ENCODE peak calls at places on chromosome 10, in eight cellular contexts. V is ascending aorta, B is IMR-90, D is aorta, J is adrenal gland, U is hepatocyte, G is adipocyte, K is tibial nerve. S is an unnamed sample. For H3K27me3 and H3K9me3, the result is how much of the 10 kb centered on the place peaks cover.

GRCh38 chr10:90985301-90985700 is 64.4 kb upstream of the ANKRD1 start:
- DNase-seq in U (peak), V (no peak), G (no peak), J (no peak), D (no peak), B (no peak), K (no peak), S (no peak)

GRCh38 chr10:15879058-15879457 is 18.8 kb upstream of the MINDY3 start:
- DNase-seq in G (peak), U (peak), K (peak), V (no peak), J (no peak), B (peak), D (no peak), S (no peak)

GRCh38 chr10:95404460-95404858 is 113.7 kb upstream of the PDLIM1 start:
- DNase-seq in U (no peak), K (no peak), J (no peak), D (no peak), B (no peak), G (no peak), V (peak), S (no peak)

GRCh38 chr10:76022366-76022765 is 590.9 kb downstream of the LRMDA start:
- DNase-seq in D (no peak), G (no peak), U (no peak), B (no peak), V (no peak), J (no peak), K (no peak), S (no peak)

GRCh38 chr10:100873825-100874326 is 38.9 kb upstream of the SLF2 start:
- DNase-seq in D (peak), V (no peak), J (no peak), K (no peak), B (no peak), G (no peak), U (no peak), S (no peak)

GRCh38 chr10:35934637-35934995 is 292.5 kb upstream of the FZD8 start:
- DNase-seq in K (no peak), V (no peak), J (no peak), B (no peak), U (no peak), D (no peak), G (no peak), S (no peak)

GRCh38 chr10:1416456-1417037 is 320.8 kb downstream of the ADARB2 start:
- DNase-seq in U (no peak), J (no peak), V (peak), G (no peak), B (no peak), K (no peak), D (no peak), S (no peak)

GRCh38 chr10:78299861-78300453 is 266.3 kb downstream of the RPS24 start:
- DNase-seq in V (peak), B (no peak), U (no peak), J (peak), G (no peak), K (no peak), D (no peak), S (no peak)

GRCh38 chr10:50272531-50272930 is 21.2 kb upstream of the ASAH2 start:
- DNase-seq in G (no peak), K (no peak), V (no peak), J (no peak), B (no peak), U (no peak), D (no peak), S (no peak)

GRCh38 chr10:119643306-119644214 is 7.6 kb upstream of the BAG3 start:
- DNase-seq in K (no peak), G (no peak), U (no peak), V (no peak), J (peak), D (no peak), B (no peak), S (peak)

GRCh38 chr10:51699145-51699474 is 285 bp downstream of the CSTF2T start:
- DNase-seq in U (no peak), K (no peak), J (no peak), D (no peak), B (no peak), V (no peak), G (no peak), S (no peak)

GRCh38 chr10:71531485-71532446 is 135.0 kb downstream of the CDH23 start:
- DNase-seq in J (no peak), K (no peak), D (no peak), V (no peak), B (no peak), G (no peak), U (no peak), S (no peak)

GRCh38 chr10:227014-227413 is 91.8 kb downstream of the ZMYND11 start:
- DNase-seq in U (no peak), J (no peak), B (peak), V (no peak), G (peak), K (no peak), D (no peak), S (no peak)

GRCh38 chr10:68470300-68470699 is 1.5 kb downstream of the DNA2 start:
- DNase-seq in J (no peak), V (no peak), B (no peak), K (no peak), D (no peak), U (no peak), G (no peak), S (no peak)
- H3K4me3 ChIP-seq in J (no peak), V (no peak), B (peak), K (no peak), D (no peak), U (no peak), G (no peak), S (peak)

DNA sequence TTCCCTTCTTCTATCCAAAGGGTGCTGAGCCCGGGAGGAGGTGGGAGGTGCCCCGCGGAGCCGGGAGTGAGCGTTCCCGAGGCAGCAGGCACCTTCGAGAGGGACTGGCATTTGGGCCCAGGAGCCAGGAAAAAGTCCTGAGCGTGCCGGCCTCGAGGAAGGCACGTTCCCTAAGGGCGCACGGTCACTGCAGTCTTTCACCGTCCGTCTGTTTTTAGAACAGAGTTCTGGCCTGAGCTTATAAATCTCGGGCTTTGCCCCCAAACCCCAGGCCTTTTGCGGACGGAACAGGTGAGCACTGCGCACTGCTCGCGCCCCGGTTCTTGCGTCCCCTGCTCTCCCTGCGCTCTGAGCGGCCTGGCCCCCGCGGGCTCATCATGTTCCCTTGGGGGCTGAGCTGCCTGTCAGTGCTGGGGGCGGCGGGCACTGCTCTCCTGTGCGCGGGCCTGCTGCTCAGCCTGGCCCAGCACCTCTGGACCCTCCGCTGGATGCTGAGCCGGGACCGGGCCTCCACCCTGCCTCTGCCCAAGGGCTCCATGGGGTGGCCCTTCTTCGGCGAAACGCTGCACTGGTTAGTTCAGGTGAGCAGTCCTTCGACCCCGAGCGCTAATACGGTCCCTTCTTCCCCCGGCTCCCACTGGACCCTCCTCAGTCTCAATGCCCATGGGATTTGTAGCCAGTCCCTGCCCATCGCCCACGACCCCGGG is 442 bp downstream of the CYP26C1 start:
- DNase-seq in V (no peak), J (no peak), K (no peak), D (no peak), U (no peak), G (no peak), B (no peak), S (no peak)
- H3K27me3 ChIP-seq in V (under half), J (under half), K (under half), D (under half), U (half or more), G (half or more), B (half or more), S (under half)

GRCh38 chr10:97022616-97023015 is 163.1 kb downstream of the SLIT1 start:
- DNase-seq in D (no peak), G (no peak), B (no peak), V (no peak), K (no peak), U (no peak), J (no peak), S (no peak)

GRCh38 chr10:97023401-97024180 is 162.2 kb downstream of the SLIT1 start:
- DNase-seq in K (no peak), J (peak), B (no peak), G (no peak), V (peak), U (no peak), D (no peak), S (peak)

GRCh38 chr10:97025613-97026242 is 160.0 kb downstream of the SLIT1 start:
- DNase-seq in D (peak), G (peak), V (peak), J (peak), B (peak), U (peak), K (peak), S (peak)

GRCh38 chr10:97020452-97021400 is 165.0 kb downstream of the SLIT1 start:
- DNase-seq in U (no peak), V (peak), K (no peak), D (peak), G (no peak), J (peak), B (no peak), S (no peak)

DNA sequence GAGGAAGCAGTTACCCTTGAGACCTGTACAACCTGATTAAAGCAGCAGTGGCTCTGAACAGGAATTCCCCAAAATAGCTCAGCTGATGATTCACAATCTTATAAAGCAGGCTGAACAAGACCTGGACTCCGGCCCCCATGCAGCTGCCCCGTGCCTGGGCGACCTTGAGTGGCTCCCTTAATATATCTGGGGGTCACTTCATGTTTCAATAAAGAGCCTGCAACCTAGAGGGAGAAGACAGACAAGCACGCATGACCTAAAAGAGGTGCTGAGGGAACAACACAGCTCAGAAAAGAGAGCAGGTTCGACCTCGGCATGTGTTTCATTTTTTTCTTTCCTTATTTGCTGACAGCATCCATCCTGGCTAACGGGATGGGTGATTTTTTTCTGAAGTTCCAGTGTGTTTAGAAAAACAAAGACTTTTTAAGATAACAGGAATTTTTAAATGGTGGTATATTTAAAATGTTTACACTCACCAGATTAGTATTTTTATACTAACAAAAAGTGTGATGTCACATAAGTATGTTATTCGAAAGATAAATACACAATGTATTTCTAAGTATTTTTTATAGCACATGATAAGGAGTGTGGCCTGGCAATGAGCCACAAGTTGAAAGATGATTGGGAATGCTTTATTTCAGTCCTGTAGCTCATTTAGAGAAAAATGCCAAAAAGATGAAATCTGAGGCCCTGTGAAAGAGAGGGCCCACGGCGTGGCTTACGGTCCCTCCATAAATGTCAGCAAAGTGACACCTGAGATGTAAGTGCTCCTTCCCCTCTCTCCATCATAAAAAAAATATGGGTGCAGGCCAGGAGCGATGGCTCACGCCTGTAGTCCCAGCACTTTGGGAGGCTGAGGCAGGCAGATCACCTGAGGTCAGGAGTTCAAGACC is 161.3 kb downstream of the SLIT1 start:
- DNase-seq in D (no peak), B (peak), V (peak), G (peak), K (no peak), J (peak), U (peak), S (peak)
- H3K9me3 ChIP-seq in D (under half), B (under half), V (under half), G (under half), K (under half), J (under half), U (under half), S (under half)

GRCh38 chr10:103691723-103692380 is 163.5 kb downstream of the SH3PXD2A start:
- DNase-seq in K (no peak), V (no peak), J (no peak), D (no peak), U (no peak), B (peak), G (no peak), S (no peak)
- H3K4me3 ChIP-seq in K (peak), V (no peak), J (no peak), D (no peak), U (no peak), B (no peak), G (no peak), S (no peak)

GRCh38 chr10:133097418-133097817 is 9.7 kb downstream of the ADGRA1 start:
- DNase-seq in B (no peak), D (no peak), J (no peak), G (no peak), U (no peak), V (no peak), K (no peak), S (no peak)
- H3K27me3 ChIP-seq in B (under half), D (under half), J (under half), G (half or more), U (under half), V (under half), K (under half), S (under half)

S was measured in MG63.